ENCODE peak calls at places on chromosomes 2 and 18, in eight cellular contexts. U is ascending aorta, C is neural crest cell, Y is AG09309, Q is GM06990, Z is nephron progenitor cell, M is GM10248, G is NB4. B is an unnamed sample.

GRCh38 chr18:62999392-62999791 is 284.1 kb downstream of the PHLPP1 start:
- DNase-seq in U (no peak), G (no peak), M (no peak), C (no peak), Q (no peak), Z (no peak), Y (peak), B (peak)

GRCh38 chr18:58136865-58137264 is 92.8 kb downstream of the NEDD4L start:
- DNase-seq in U (no peak), Y (no peak), G (no peak), C (no peak), Z (no peak), Q (no peak), M (no peak), B (no peak)

GRCh38 chr2:231104115-231104713 is 20.6 kb downstream of the HTR2B start:
- DNase-seq in C (peak), Z (peak), M (peak), Q (no peak), Y (peak), G (peak), U (no peak), B (no peak)

GRCh38 chr2:199704358-199705238 is 146.4 kb downstream of the FTCDNL1 start:
- DNase-seq in Q (no peak), Y (peak), M (peak), G (peak), U (no peak), C (no peak), Z (no peak), B (no peak)

GRCh38 chr18:77165489-77166415 is 33.2 kb upstream of the MBP start:
- DNase-seq in G (no peak), Q (no peak), Z (no peak), M (no peak), C (no peak), Y (no peak), U (no peak), B (no peak)

GRCh38 chr2:27765621-27766286 is 5.8 kb upstream of the MRPL33 start:
- DNase-seq in G (no peak), Q (no peak), Z (no peak), C (no peak), U (no peak), Y (no peak), M (peak), B (no peak)

GRCh38 chr2:241071677-241072111 is 30.4 kb downstream of the MTERF4 start:
- DNase-seq in U (no peak), Y (no peak), Z (no peak), G (no peak), Q (no peak), C (no peak), M (no peak), B (peak)

GRCh38 chr2:15969214-15969613 is 28.9 kb downstream of the MYCN start:
- DNase-seq in C (no peak), U (no peak), Y (no peak), Z (no peak), M (no peak), G (no peak), Q (no peak), B (no peak)

GRCh38 chr2:57497489-57498096 is 549.0 kb upstream of the VRK2 start:
- DNase-seq in Z (peak), Y (peak), Q (peak), C (peak), M (peak), G (peak), U (no peak), B (no peak)

GRCh38 chr2:25927357-25927756 is 49.1 kb upstream of the ASXL2 start:
- DNase-seq in Y (no peak), M (no peak), U (no peak), C (no peak), Q (no peak), Z (no peak), G (no peak), B (no peak)

GRCh38 chr2:184596819-184597411 is 1.4 kb upstream of the ZNF804A start:
- DNase-seq in G (peak), C (no peak), Y (peak), M (no peak), U (no peak), Z (no peak), Q (no peak), B (no peak)

GRCh38 chr18:45335644-45336043 is 279.6 kb upstream of the SLC14A2 start:
- DNase-seq in G (no peak), Y (no peak), Z (no peak), U (no peak), Q (no peak), M (no peak), C (no peak), B (no peak)

GRCh38 chr2:188076149-188077056 is 215.3 kb upstream of the GULP1 start:
- DNase-seq in U (no peak), C (no peak), Z (no peak), Y (no peak), G (no peak), Q (peak), M (no peak), B (no peak)

GRCh38 chr2:139228276-139228675 is 448.1 kb upstream of the NXPH2 start:
- DNase-seq in G (no peak), Q (no peak), Z (no peak), Y (no peak), M (no peak), U (no peak), C (no peak), B (no peak)

GRCh38 chr2:8515390-8515761 is 166.5 kb upstream of the ID2 start:
- DNase-seq in Z (no peak), M (peak), G (peak), U (no peak), Y (no peak), Q (peak), C (no peak), B (no peak)

GRCh38 chr2:133200684-133201421 is 367.4 kb downstream of the NCKAP5 start:
- DNase-seq in Q (no peak), M (no peak), U (no peak), Y (peak), C (no peak), Z (no peak), G (no peak), B (no peak)

GRCh38 chr18:77197073-77197472 is 52.6 kb upstream of the GALR1 start:
- DNase-seq in C (no peak), Y (no peak), M (no peak), G (no peak), Z (no peak), Q (no peak), U (no peak), B (no peak)

GRCh38 chr2:202104286-202104870 is 31.3 kb downstream of the KIAA2012 start:
- DNase-seq in G (peak), C (peak), M (peak), Z (peak), U (no peak), Q (peak), Y (no peak), B (no peak)

GRCh38 chr18:3015203-3015590 is 2.3 kb upstream of the LPIN2 start:
- DNase-seq in C (no peak), Z (no peak), U (no peak), Q (no peak), G (peak), Y (peak), M (no peak), B (no peak)

GRCh38 chr18:44579028-44579692 is 101.5 kb upstream of the SETBP1 start:
- DNase-seq in Q (no peak), G (peak), C (no peak), Y (no peak), U (no peak), M (peak), Z (no peak), B (no peak)

GRCh38 chr2:10635430-10635829 is 54.3 kb downstream of the NOL10 start:
- DNase-seq in U (no peak), M (no peak), Y (no peak), G (no peak), Q (no peak), C (no peak), Z (no peak), B (no peak)

GRCh38 chr2:123040506-123040905 is 984.6 kb upstream of the CNTNAP5 start:
- DNase-seq in Y (no peak), Q (no peak), U (no peak), M (no peak), G (no peak), C (no peak), Z (no peak), B (no peak)

GRCh38 chr18:45686892-45687611 is 36.9 kb upstream of the SLC14A1 start:
- DNase-seq in Y (no peak), G (peak), Z (no peak), Q (peak), M (peak), C (no peak), U (no peak), B (no peak)

GRCh38 chr2:26461601-26462023 is 16.3 kb downstream of the OTOF start:
- DNase-seq in C (no peak), Y (no peak), Z (no peak), M (no peak), U (no peak), G (no peak), Q (no peak), B (no peak)

GRCh38 chr2:49807689-49808088 is 653.4 kb upstream of the FSHR start:
- DNase-seq in U (no peak), Y (no peak), Q (no peak), M (no peak), G (no peak), Z (no peak), C (no peak), B (no peak)
- TF ChIP-seq CTCF in U (no peak), Y (no peak), Q (no peak), M (no peak), G (no peak), Z (no peak), C (no peak), B (no peak)

GRCh38 chr2:210022824-210023223 is 20.4 kb downstream of the RPE start:
- DNase-seq in U (no peak), Z (no peak), C (no peak), Q (no peak), M (no peak), G (no peak), Y (no peak), B (no peak)

GRCh38 chr2:210027608-210028007 is 25.2 kb downstream of the RPE start:
- DNase-seq in C (no peak), M (no peak), Z (no peak), Q (no peak), U (no peak), Y (no peak), G (no peak), B (no peak)

GRCh38 chr2:210028178-210028577 is 25.7 kb downstream of the RPE start:
- DNase-seq in C (no peak), Y (no peak), Q (no peak), U (no peak), G (no peak), M (no peak), Z (no peak), B (no peak)
- TF ChIP-seq CTCF in C (no peak), Y (no peak), Q (no peak), U (no peak), G (no peak), M (no peak), Z (no peak), B (no peak)

GRCh38 chr18:9362869-9363268 is 28.3 kb downstream of the TWSG1 start:
- DNase-seq in Y (no peak), M (no peak), C (no peak), Q (no peak), U (no peak), G (no peak), Z (no peak), B (no peak)

GRCh38 chr18:9366126-9366714 is 31.6 kb downstream of the TWSG1 start:
- DNase-seq in Q (no peak), G (no peak), C (peak), U (no peak), M (no peak), Z (peak), Y (peak), B (no peak)

GRCh38 chr18:9365406-9365805 is 30.8 kb downstream of the TWSG1 start:
- DNase-seq in Z (no peak), U (no peak), M (no peak), Y (no peak), Q (no peak), G (no peak), C (no peak), B (no peak)

GRCh38 chr18:9361191-9361590 is 26.6 kb downstream of the TWSG1 start:
- DNase-seq in Y (no peak), G (no peak), Z (no peak), Q (no peak), C (no peak), U (no peak), M (no peak), B (no peak)

DNA sequence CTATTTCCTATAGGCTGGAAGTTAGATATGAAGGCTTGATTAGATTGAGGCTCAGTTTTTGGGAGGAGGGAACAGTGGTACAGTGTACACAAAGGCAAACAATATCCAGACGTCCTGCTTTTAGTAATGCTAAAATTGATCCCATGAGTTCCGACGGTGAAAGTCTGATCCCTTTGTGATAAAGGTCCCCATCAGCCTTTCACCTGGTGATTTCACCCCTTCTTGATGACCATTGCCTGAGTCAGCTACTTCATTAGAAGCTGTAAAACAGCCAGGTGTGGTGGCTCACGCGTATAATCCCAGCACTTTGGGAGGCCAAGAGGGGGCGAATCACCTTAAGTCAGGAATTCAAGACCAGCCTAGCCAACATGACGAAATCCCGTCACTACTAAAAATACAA is 29.7 kb downstream of the TWSG1 start:
- DNase-seq in Z (no peak), Y (no peak), Q (no peak), M (no peak), C (no peak), G (no peak), U (no peak), B (no peak)
- TF ChIP-seq CTCF in Z (no peak), Y (no peak), Q (no peak), M (no peak), C (no peak), G (no peak), U (no peak), B (no peak)

GRCh38 chr2:111135910-111136297 is 15.2 kb downstream of the BCL2L11 start:
- DNase-seq in Z (no peak), Y (peak), C (no peak), G (peak), Q (no peak), M (peak), U (no peak), B (no peak)
- TF ChIP-seq CTCF in Z (no peak), Y (peak), C (peak), G (no peak), Q (no peak), M (no peak), U (no peak), B (no peak)

DNA sequence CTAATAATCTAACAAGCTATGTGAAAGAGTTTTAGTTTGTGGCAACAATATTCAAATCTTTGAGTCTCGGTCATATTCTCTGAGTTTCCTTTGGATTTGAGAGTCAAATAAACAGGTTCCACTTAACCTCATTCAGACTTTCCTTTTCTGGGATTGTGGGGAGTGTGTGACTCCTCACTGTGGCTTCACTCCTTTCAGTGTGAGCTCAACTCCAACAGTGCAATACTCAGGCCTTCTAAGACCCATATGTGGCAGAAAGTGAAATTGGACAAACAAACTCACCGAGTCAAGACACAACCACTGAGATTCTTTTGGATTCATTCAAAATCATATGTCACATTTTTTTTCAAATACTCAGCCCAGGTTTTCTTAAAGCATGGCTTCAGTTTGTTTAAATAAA is 25.4 kb downstream of the SLC9A4 start:
- DNase-seq in Z (no peak), Y (no peak), C (no peak), U (no peak), Q (no peak), G (no peak), M (no peak), B (no peak)
- TF ChIP-seq CTCF in Z (no peak), Y (no peak), C (no peak), U (no peak), Q (no peak), G (no peak), M (no peak), B (no peak)

GRCh38 chr18:40529478-40529877 is 1425.6 kb upstream of the PIK3C3 start:
- DNase-seq in M (no peak), G (no peak), Z (no peak), C (no peak), Q (no peak), U (no peak), Y (no peak), B (no peak)
- TF ChIP-seq CTCF in M (no peak), G (no peak), Z (peak), C (peak), Q (no peak), U (no peak), Y (no peak), B (peak)

DNA sequence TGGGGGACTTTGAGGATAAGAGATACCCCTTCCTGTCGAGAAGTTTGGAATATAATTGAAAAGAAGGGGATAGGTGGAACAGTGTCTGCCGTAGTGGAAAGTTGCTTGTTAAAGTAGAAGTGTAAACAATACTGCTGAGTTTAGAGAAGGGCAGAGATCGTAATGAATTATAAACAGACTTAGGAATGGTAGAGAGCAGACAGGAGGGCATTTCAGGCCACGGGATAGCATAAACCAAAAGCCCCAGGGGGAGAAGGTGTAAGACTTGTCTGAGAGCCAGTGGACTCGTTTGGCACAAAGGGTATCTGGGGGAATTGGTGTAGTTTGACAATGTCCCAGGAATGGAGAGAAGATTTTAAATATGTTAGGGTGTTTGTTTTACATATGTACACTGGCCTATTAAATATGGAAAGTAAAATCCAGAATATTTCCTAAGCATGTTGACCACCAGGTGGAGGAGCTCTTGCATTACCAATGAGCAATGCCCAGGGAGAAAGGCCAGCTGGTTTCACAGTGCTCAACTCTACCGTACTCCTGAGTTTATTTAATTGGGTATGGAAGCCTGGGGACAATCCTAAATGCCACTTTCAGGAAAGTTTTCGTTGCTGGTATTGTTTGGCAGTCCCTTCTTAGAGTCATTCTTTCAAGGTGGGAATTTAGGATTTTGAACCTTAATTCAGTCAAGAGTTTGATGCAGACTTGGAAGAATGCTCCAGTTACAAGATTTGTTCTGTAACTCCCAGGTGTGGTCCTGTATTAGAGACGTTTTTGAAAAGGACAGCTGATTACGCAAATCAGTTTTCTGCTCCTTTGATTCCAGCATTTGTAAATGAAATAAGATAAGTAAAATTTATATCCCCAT is 7.5 kb downstream of the COPS8 start:
- DNase-seq in Z (no peak), G (no peak), Q (no peak), C (no peak), U (no peak), Y (no peak), M (no peak), B (no peak)
- TF ChIP-seq CTCF in Z (peak), G (no peak), Q (no peak), C (peak), U (peak), Y (peak), M (no peak), B (peak)

GRCh38 chr2:222964632-222965031 is 87.4 kb upstream of the KCNE4 start:
- DNase-seq in Z (no peak), Y (no peak), G (no peak), U (no peak), C (no peak), Q (no peak), M (no peak), B (no peak)

GRCh38 chr2:222960126-222960525 is 91.9 kb upstream of the KCNE4 start:
- DNase-seq in Q (no peak), M (peak), Y (no peak), U (no peak), C (no peak), G (peak), Z (no peak), B (no peak)

DNA sequence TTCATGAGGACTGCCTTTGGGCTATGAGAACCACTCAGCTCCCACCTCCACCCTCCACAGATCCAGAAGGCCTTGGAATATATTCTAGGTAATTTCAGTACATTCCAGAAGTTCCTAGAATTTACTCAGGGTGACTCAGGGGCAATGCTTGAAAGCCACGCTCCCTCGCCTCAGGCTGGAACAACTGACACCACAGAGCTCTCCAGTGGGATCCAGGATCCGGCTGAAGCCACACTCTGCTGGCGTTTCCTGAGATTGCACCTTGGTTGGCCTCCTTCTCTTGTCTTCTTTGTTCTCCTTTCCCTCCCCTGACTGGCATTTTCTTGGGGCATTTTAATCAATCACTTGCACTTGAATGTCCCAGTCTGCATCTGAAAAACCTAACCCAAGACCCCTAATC is 92.6 kb upstream of the KCNE4 start:
- DNase-seq in C (no peak), G (no peak), U (no peak), Y (peak), M (no peak), Q (no peak), Z (no peak), B (no peak)
- TF ChIP-seq CTCF in C (peak), G (no peak), U (no peak), Y (peak), M (no peak), Q (no peak), Z (no peak), B (peak)